ENCODE peak calls at places on chromosomes 3 and 15, in six cellular contexts. C is brain microvascular endothelial cell; P is CD8-positive, alpha-beta T cell; J is CD4-positive, alpha-beta T cell; R is HFF-Myc; T is progenitor cell of endocrine pancreas. D is an unnamed sample.

GRCh38 chr15:90295270-90295648 is 29.8 kb downstream of the NGRN start:
- DNase-seq in P (no peak), C (no peak), T (no peak), R (no peak), J (no peak), D (no peak)

GRCh38 chr3:45644467-45645201 is 44.6 kb upstream of the SACM1L start:
- DNase-seq in J (no peak), R (no peak), C (peak), P (no peak), T (no peak), D (no peak)

GRCh38 chr3:196941846-196942225 is 492 bp downstream of the NCBP2 start:
- DNase-seq in T (no peak), J (peak), C (peak), P (peak), R (no peak), D (peak)

GRCh38 chr15:62026707-62027565 is 33.3 kb downstream of the VPS13C start:
- DNase-seq in C (no peak), T (no peak), R (no peak), J (no peak), P (no peak), D (no peak)

GRCh38 chr3:155154255-155154654 is 74.1 kb downstream of the MME start:
- DNase-seq in R (no peak), P (no peak), J (no peak), C (no peak), T (no peak), D (no peak)

GRCh38 chr3:119681279-119681678 is 4.1 kb upstream of the COX17 start:
- DNase-seq in C (no peak), J (no peak), R (no peak), P (no peak), T (no peak), D (no peak)

GRCh38 chr3:10189557-10190374 is 25.0 kb downstream of the IRAK2 start:
- DNase-seq in C (no peak), P (peak), R (no peak), T (no peak), J (no peak), D (no peak)

GRCh38 chr15:56737791-56738190 is 4.5 kb upstream of the ZNF280D start:
- DNase-seq in R (no peak), J (no peak), C (no peak), T (no peak), P (no peak), D (no peak)

GRCh38 chr3:109713288-109713687 is 375.9 kb upstream of the DPPA4 start:
- DNase-seq in C (no peak), P (no peak), T (no peak), R (no peak), J (no peak), D (no peak)

GRCh38 chr3:49607796-49608195 is 53.5 kb downstream of the BSN start:
- DNase-seq in P (no peak), R (no peak), J (no peak), C (no peak), T (no peak), D (peak)

GRCh38 chr15:89809093-89809786 is 5.4 kb downstream of the ANPEP start:
- DNase-seq in J (no peak), C (no peak), R (no peak), T (no peak), P (no peak), D (no peak)

GRCh38 chr15:100207053-100207452 is 134.7 kb downstream of the ADAMTS17 start:
- DNase-seq in T (no peak), P (no peak), J (no peak), C (no peak), R (no peak), D (no peak)

GRCh38 chr3:195732951-195733350 is 12.2 kb downstream of the MUC20 start:
- DNase-seq in J (no peak), T (no peak), C (no peak), R (no peak), P (no peak), D (no peak)

GRCh38 chr3:117666827-117667226 is 957.2 kb downstream of the TUSC7 start:
- DNase-seq in C (no peak), J (no peak), T (no peak), P (no peak), R (no peak), D (no peak)

GRCh38 chr15:59218710-59219109 is 12.1 kb downstream of the LDHAL6B start:
- DNase-seq in C (no peak), R (no peak), P (no peak), T (no peak), J (no peak), D (no peak)

GRCh38 chr3:186342197-186342596 is 19.8 kb downstream of the DGKG start:
- DNase-seq in C (no peak), R (no peak), T (no peak), P (no peak), J (no peak), D (no peak)

GRCh38 chr15:44729394-44729913 is 6.9 kb upstream of the TRIM69 start:
- DNase-seq in P (peak), C (no peak), R (no peak), J (no peak), T (no peak), D (no peak)

GRCh38 chr3:195895900-195896360 is 12.4 kb downstream of the TNK2 start:
- DNase-seq in J (peak), R (no peak), T (no peak), C (no peak), P (peak), D (peak)

GRCh38 chr15:29451201-29451781 is 181.7 kb upstream of the NSMCE3 start:
- DNase-seq in P (no peak), T (no peak), J (no peak), C (no peak), R (no peak), D (no peak)

GRCh38 chr15:66236806-66237205 is 16.7 kb downstream of the MEGF11 start:
- DNase-seq in T (no peak), P (no peak), C (no peak), J (no peak), R (no peak), D (no peak)

GRCh38 chr3:106296111-106296510 is 427.3 kb upstream of the CBLB start:
- DNase-seq in R (no peak), T (no peak), P (no peak), J (no peak), C (no peak), D (no peak)

GRCh38 chr3:119790369-119790768 is 8.5 kb downstream of the NR1I2 start:
- DNase-seq in R (no peak), J (no peak), P (no peak), C (no peak), T (no peak), D (no peak)

GRCh38 chr3:123096701-123097100 is 29.9 kb downstream of the PDIA5 start:
- DNase-seq in J (no peak), T (no peak), R (peak), C (no peak), P (no peak), D (no peak)

GRCh38 chr3:39184968-39185285 is 7.5 kb downstream of the XIRP1 start:
- DNase-seq in C (no peak), P (no peak), T (no peak), R (no peak), J (no peak), D (no peak)

GRCh38 chr3:14799146-14799545 is 19.6 kb upstream of the FGD5 start:
- DNase-seq in T (no peak), R (no peak), J (no peak), P (no peak), C (no peak), D (no peak)

GRCh38 chr15:39051931-39052705 is 487.5 kb upstream of the RASGRP1 start:
- DNase-seq in P (no peak), C (no peak), T (no peak), R (no peak), J (no peak), D (no peak)

GRCh38 chr3:184355261-184356012 is 6.0 kb downstream of the CLCN2 start:
- DNase-seq in C (no peak), P (no peak), R (no peak), T (no peak), J (no peak), D (no peak)

GRCh38 chr3:61381745-61382392 is 130.6 kb upstream of the FHIT start:
- DNase-seq in C (peak), T (no peak), R (peak), J (no peak), P (no peak), D (no peak)

GRCh38 chr15:43134157-43134637 is 811 bp downstream of the TMEM62 start:
- DNase-seq in R (no peak), P (peak), C (no peak), J (peak), T (no peak), D (no peak)

GRCh38 chr15:85041230-85041629 is 59.6 kb downstream of the PDE8A start:
- DNase-seq in C (no peak), J (no peak), P (no peak), T (no peak), R (no peak), D (no peak)

GRCh38 chr15:61282661-61283060 is 53.6 kb upstream of the RORA start:
- DNase-seq in P (no peak), J (no peak), T (no peak), R (no peak), C (no peak), D (no peak)

GRCh38 chr3:79871656-79872055 is 103.9 kb upstream of the ROBO1 start:
- DNase-seq in R (no peak), T (no peak), J (no peak), C (peak), P (no peak), D (no peak)

GRCh38 chr3:165624761-165625160 is 212.5 kb downstream of the BCHE start:
- DNase-seq in T (no peak), C (peak), J (no peak), P (no peak), R (no peak), D (no peak)

GRCh38 chr3:58323795-58324674 is 8.7 kb upstream of the PXK start:
- DNase-seq in P (no peak), J (no peak), T (no peak), R (no peak), C (no peak), D (no peak)

GRCh38 chr3:186073641-186074040 is 35.2 kb downstream of the ETV5 start:
- DNase-seq in R (no peak), T (no peak), P (no peak), J (no peak), C (no peak), D (no peak)

GRCh38 chr15:71239592-71240364 is 124.5 kb downstream of the THSD4 start:
- DNase-seq in C (no peak), R (no peak), J (no peak), T (no peak), P (no peak), D (no peak)

GRCh38 chr3:160644491-160644890 is 32.5 kb upstream of the ARL14 start:
- DNase-seq in J (no peak), C (no peak), R (no peak), P (no peak), T (no peak), D (no peak)

GRCh38 chr3:160649596-160649995 is 27.4 kb upstream of the ARL14 start:
- DNase-seq in T (no peak), R (no peak), P (no peak), J (no peak), C (no peak), D (no peak)

GRCh38 chr3:160648701-160649100 is 28.3 kb upstream of the ARL14 start:
- DNase-seq in J (no peak), R (no peak), T (no peak), P (no peak), C (no peak), D (no peak)

GRCh38 chr3:160641675-160642330 is 35.2 kb upstream of the ARL14 start:
- DNase-seq in C (peak), R (no peak), P (no peak), J (no peak), T (no peak), D (no peak)

DNA sequence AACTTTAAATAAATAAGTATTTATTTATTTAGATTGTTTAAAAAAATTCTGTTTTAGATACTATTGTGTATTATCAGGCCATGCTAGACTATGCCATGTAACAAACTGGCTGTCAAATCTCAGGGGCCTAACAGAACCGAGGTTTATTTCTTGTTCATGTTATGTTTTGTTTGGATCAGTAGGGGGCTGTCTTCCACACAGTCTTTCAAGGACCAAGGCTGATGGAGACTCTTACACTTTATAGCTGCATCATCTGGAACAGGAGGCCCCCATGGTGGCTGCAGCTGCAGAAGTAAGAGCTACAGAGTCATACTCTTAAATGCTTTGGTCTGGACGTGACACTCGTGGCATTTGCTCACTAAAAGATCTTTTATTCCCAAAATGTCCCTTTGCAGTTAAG is 33.0 kb upstream of the ARL14 start:
- DNase-seq in C (no peak), J (no peak), T (no peak), P (no peak), R (no peak), D (no peak)
- TF ChIP-seq CTCF in C (peak), J (no peak), T (peak), P (no peak), R (peak), D (no peak)

DNA sequence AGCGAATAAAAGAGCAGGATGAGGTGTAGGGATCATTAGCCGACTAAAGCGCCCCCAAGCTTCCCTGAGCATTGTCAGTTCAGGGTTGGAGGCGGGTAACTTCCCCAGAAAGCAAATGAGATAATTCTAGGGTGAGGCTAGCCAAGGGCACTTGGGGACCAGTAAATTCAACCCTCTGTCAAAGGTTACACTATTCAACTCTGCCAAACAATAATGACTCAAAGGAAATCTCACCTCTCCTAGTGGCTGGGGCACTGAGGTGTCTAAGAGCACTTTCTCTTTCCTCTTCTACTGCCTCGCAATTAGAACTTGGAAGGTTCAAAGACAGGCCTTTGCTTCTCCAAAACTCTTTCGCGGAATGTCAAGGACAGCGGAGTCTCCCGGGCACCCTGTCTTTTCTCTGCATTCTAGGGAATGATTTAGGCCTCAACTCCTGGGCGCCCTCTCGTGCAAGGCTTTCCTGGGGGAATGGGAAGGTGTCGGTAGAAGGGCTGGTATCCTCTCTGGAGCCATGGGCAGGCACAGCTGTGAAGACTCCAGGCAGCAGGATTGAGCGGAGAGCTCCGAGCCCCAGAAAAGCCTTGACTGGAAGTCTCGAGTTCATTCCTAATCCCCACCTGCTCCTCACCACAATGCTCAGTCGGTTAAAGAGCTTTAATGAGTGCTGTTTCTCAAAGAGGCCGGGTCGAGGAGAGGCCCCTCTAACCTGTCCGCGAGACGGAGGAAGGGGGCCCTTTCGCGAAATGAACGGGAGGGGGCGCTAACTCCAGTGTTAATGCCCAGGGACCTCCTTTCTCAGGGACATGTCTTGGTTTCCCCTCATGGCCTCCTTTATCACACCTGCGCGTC is 21.9 kb downstream of the ZIC4 start:
- DNase-seq in P (no peak), T (no peak), R (no peak), C (no peak), J (no peak), D (no peak)
- TF ChIP-seq CTCF in P (no peak), T (peak), R (peak), C (peak), J (no peak), D (no peak)

GRCh38 chr15:33608714-33609113 is 297.9 kb downstream of the RYR3 start:
- DNase-seq in T (no peak), P (no peak), R (no peak), J (no peak), C (peak), D (no peak)
- TF ChIP-seq CTCF in T (peak), P (no peak), R (peak), J (no peak), C (peak), D (no peak)

DNA sequence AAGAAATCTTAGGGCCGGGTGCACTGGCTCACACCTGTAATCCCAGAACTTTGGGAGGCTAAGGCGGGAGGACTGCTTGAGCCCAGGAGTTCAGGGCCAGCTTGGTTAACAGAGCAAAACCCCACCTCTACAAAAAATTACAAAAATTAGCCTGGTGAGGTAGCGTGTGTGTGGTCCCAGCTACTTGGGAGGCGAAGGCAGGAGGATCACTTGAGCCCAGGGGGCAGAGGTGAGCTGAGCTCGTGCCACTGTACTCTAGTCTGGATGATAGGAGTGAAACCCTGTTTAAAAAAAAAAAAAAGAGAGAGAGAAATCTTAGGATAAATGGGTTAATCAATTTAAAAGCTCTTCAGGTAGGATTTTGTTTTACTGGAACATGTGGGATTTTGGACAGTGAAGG is 31.2 kb upstream of the DUT start:
- DNase-seq in P (no peak), J (no peak), C (no peak), T (no peak), R (no peak), D (no peak)
- TF ChIP-seq CTCF in P (no peak), J (no peak), C (no peak), T (no peak), R (no peak), D (no peak)

DNA sequence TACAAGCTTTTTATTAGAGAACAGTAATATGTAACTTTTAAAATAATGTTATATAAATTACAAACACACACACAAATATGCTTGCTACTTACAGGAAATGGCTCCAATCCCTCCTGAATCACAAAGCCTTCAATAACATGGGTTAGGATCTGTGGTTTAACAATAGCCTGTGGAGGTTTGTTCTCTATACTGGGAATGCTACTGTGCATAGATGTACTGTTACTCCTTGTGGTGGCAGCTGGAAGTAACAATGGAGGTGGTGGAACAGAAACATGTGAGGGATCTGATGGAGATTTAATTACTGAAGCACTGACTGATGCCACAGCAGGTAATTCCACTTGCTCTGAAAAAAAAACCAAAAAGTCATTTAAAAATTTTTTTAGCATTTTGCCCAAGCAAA is 64.4 kb downstream of the PHC3 start:
- DNase-seq in R (no peak), C (peak), T (no peak), P (no peak), J (no peak), D (no peak)
- TF ChIP-seq CTCF in R (no peak), C (peak), T (peak), P (no peak), J (no peak), D (no peak)

DNA sequence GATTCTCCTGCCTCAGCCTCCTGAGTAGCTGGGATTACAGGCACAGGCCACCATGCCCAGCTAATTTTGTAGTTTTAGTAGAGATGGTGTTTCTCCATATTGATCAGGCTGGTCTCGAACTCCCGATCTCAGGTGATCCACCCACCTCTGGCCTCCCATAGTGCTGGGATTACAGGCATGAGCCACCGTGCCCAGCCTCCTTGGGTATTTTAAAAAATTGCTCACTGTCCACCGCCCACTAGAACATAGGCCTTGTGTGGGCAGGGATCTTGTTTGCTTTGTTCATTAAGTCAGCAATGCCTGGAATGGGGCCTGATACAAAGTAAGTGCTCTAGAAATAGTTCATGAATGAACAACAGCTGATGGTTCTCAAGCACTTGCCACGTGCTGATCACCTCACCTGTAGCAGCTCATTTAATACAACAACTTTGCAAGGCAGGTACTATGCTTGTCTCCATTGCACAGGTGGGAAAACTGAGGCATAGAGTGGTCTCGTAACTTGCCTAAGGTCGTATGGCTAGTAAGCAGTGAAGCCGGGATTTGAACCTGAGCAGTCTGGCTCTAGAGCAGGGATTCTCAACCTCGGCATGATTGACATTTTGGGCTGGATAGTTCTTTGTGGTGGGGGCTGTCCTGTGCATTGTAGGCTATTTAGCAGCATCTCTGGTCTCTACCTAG is 12.7 kb upstream of the CTSH start:
- DNase-seq in P (no peak), J (no peak), T (no peak), C (no peak), R (no peak), D (no peak)
- TF ChIP-seq CTCF in P (no peak), J (no peak), T (no peak), C (no peak), R (no peak), D (no peak)

D was measured in mesothelial cell of epicardium.